ENCODE peak calls at places on chromosomes 13 and 19, in ten cellular contexts. One of them, this sample, is unnamed.
A peak's percentile ranks its signal among the peaks of the same experiment; 100 is the strongest.

GRCh38 chr13:41546372-41547252 is 89.3 kb downstream of the RGCC start:
- DNase-seq in K562: no peak
- DNase-seq in testis: no peak
- DNase-seq in spleen: no peak
- DNase-seq in ovary: no peak
- DNase-seq in adrenal gland: no peak
- DNase-seq in IMR-90: peak; percentile 89
- DNase-seq in uterus: no peak
- DNase-seq in tibial nerve: no peak
- DNase-seq in HepG2: peak; percentile 21
- DNase-seq in this sample: no peak

GRCh38 chr19:39409207-39409885 is 2.7 kb downstream of the ZFP36 start:
- DNase-seq in testis: peak; percentile 90
- DNase-seq in adrenal gland: peak; percentile 84
- DNase-seq in tibial nerve: peak; percentile 89
- DNase-seq in IMR-90: peak; percentile 61
- DNase-seq in HepG2: peak; percentile 61
- DNase-seq in uterus: peak; percentile 94
- DNase-seq in ovary: peak; percentile 91
- DNase-seq in K562: peak; percentile 66
- DNase-seq in spleen: peak; percentile 98
- DNase-seq in this sample: peak; percentile 92

GRCh38 chr19:2717638-2718541 is 3.3 kb downstream of the DIRAS1 start:
- DNase-seq in uterus: no peak
- DNase-seq in IMR-90: no peak
- DNase-seq in testis: no peak
- DNase-seq in ovary: no peak
- DNase-seq in spleen: no peak
- DNase-seq in HepG2: no peak
- DNase-seq in adrenal gland: peak; percentile 16
- DNase-seq in K562: no peak
- DNase-seq in tibial nerve: no peak
- DNase-seq in this sample: no peak

GRCh38 chr19:2015611-2015950 is at the start of gene BTBD2:
- DNase-seq in K562: no peak
- DNase-seq in adrenal gland: peak; percentile 74
- DNase-seq in ovary: peak; percentile 84
- DNase-seq in uterus: peak; percentile 78
- DNase-seq in testis: peak; percentile 50
- DNase-seq in HepG2: no peak
- DNase-seq in IMR-90: peak; percentile 84
- DNase-seq in tibial nerve: peak; percentile 52
- DNase-seq in spleen: no peak
- DNase-seq in this sample: no peak

GRCh38 chr13:76641056-76641455 is 245.1 kb downstream of the KCTD12 start:
- DNase-seq in K562: no peak
- DNase-seq in IMR-90: no peak
- DNase-seq in adrenal gland: no peak
- DNase-seq in spleen: no peak
- DNase-seq in ovary: no peak
- DNase-seq in HepG2: no peak
- DNase-seq in tibial nerve: no peak
- DNase-seq in uterus: no peak
- DNase-seq in testis: no peak
- DNase-seq in this sample: no peak

GRCh38 chr13:40207110-40207478 is 459.3 kb downstream of the FOXO1 start:
- DNase-seq in testis: no peak
- DNase-seq in adrenal gland: no peak
- DNase-seq in IMR-90: no peak
- DNase-seq in spleen: no peak
- DNase-seq in uterus: no peak
- DNase-seq in ovary: no peak
- DNase-seq in tibial nerve: no peak
- DNase-seq in HepG2: no peak
- DNase-seq in K562: no peak
- DNase-seq in this sample: no peak

GRCh38 chr13:26914624-26915023 is 154.0 kb upstream of the GPR12 start:
- DNase-seq in tibial nerve: no peak
- DNase-seq in ovary: no peak
- DNase-seq in adrenal gland: no peak
- DNase-seq in K562: no peak
- DNase-seq in IMR-90: no peak
- DNase-seq in uterus: no peak
- DNase-seq in HepG2: no peak
- DNase-seq in spleen: no peak
- DNase-seq in testis: no peak
- DNase-seq in this sample: peak; percentile 40

GRCh38 chr13:85431720-85432119 is 367.5 kb downstream of the SLITRK6 start:
- DNase-seq in HepG2: no peak
- DNase-seq in ovary: no peak
- DNase-seq in spleen: no peak
- DNase-seq in testis: no peak
- DNase-seq in adrenal gland: no peak
- DNase-seq in K562: no peak
- DNase-seq in uterus: no peak
- DNase-seq in IMR-90: no peak
- DNase-seq in tibial nerve: no peak
- DNase-seq in this sample: no peak

GRCh38 chr13:67416047-67416925 is 186.2 kb upstream of the PCDH9 start:
- DNase-seq in testis: peak; percentile 58
- DNase-seq in spleen: no peak
- DNase-seq in adrenal gland: no peak
- DNase-seq in ovary: no peak
- DNase-seq in IMR-90: peak; percentile 29
- DNase-seq in K562: no peak
- DNase-seq in uterus: no peak
- DNase-seq in HepG2: peak; percentile 4
- DNase-seq in tibial nerve: no peak
- DNase-seq in this sample: no peak

GRCh38 chr19:58353717-58354477 is 605 bp upstream of the A1BG start:
- DNase-seq in spleen: no peak
- DNase-seq in adrenal gland: no peak
- DNase-seq in IMR-90: no peak
- DNase-seq in HepG2: no peak
- DNase-seq in testis: no peak
- DNase-seq in K562: no peak
- DNase-seq in uterus: no peak
- DNase-seq in tibial nerve: no peak
- DNase-seq in ovary: no peak
- DNase-seq in this sample: no peak

GRCh38 chr19:7772752-7773291 is 9.8 kb downstream of the CLEC4M start:
- DNase-seq in ovary: no peak
- DNase-seq in tibial nerve: no peak
- DNase-seq in uterus: no peak
- DNase-seq in IMR-90: no peak
- DNase-seq in adrenal gland: no peak
- DNase-seq in spleen: no peak
- DNase-seq in HepG2: no peak
- DNase-seq in testis: no peak
- DNase-seq in K562: no peak
- DNase-seq in this sample: no peak

GRCh38 chr19:52248256-52248655 is 21.1 kb upstream of the ZNF766 start:
- DNase-seq in uterus: no peak
- DNase-seq in K562: no peak
- DNase-seq in ovary: peak; percentile 49
- DNase-seq in tibial nerve: peak; percentile 69
- DNase-seq in IMR-90: peak; percentile 33
- DNase-seq in adrenal gland: no peak
- DNase-seq in testis: peak; percentile 72
- DNase-seq in spleen: peak; percentile 77
- DNase-seq in HepG2: peak; percentile 40
- DNase-seq in this sample: no peak

GRCh38 chr13:29754486-29754806 is 96.0 kb downstream of the UBL3 start:
- DNase-seq in uterus: no peak
- DNase-seq in spleen: no peak
- DNase-seq in tibial nerve: no peak
- DNase-seq in testis: no peak
- DNase-seq in adrenal gland: no peak
- DNase-seq in K562: no peak
- DNase-seq in ovary: no peak
- DNase-seq in HepG2: peak; percentile 47
- DNase-seq in IMR-90: peak; percentile 61
- DNase-seq in this sample: no peak

GRCh38 chr19:49335071-49335783 is at the start of gene CD37:
- DNase-seq in tibial nerve: no peak
- DNase-seq in IMR-90: no peak
- DNase-seq in spleen: peak; percentile 90
- DNase-seq in HepG2: no peak
- DNase-seq in testis: no peak
- DNase-seq in K562: peak; percentile 40
- DNase-seq in adrenal gland: peak; percentile 14
- DNase-seq in uterus: no peak
- DNase-seq in ovary: no peak
- DNase-seq in this sample: peak; percentile 86
- H3K4me3 ChIP-seq in tibial nerve: no peak within 1 kb of the TSS
- H3K4me3 ChIP-seq in IMR-90: no peak within 1 kb of the TSS
- H3K4me3 ChIP-seq in spleen: peak within 1 kb of the TSS; percentile 58
- H3K4me3 ChIP-seq in HepG2: no peak within 1 kb of the TSS
- H3K4me3 ChIP-seq in testis: no peak within 1 kb of the TSS
- H3K4me3 ChIP-seq in K562: peak within 1 kb of the TSS; percentile 27
- H3K4me3 ChIP-seq in adrenal gland: no peak within 1 kb of the TSS
- H3K4me3 ChIP-seq in uterus: no peak within 1 kb of the TSS
- H3K4me3 ChIP-seq in ovary: no peak within 1 kb of the TSS
- H3K4me3 ChIP-seq in this sample: peak within 1 kb of the TSS; percentile 3

GRCh38 chr19:50324331-50324730 is 4.8 kb downstream of the KCNC3 start:
- DNase-seq in adrenal gland: no peak
- DNase-seq in testis: no peak
- DNase-seq in uterus: no peak
- DNase-seq in K562: no peak
- DNase-seq in ovary: no peak
- DNase-seq in IMR-90: no peak
- DNase-seq in HepG2: no peak
- DNase-seq in spleen: no peak
- DNase-seq in tibial nerve: no peak
- DNase-seq in this sample: no peak
- TF ChIP-seq POLR2A in adrenal gland: no peak
- TF ChIP-seq POLR2A in testis: no peak
- TF ChIP-seq POLR2A in uterus: no peak
- TF ChIP-seq POLR2A in K562: no peak
- TF ChIP-seq POLR2A in ovary: no peak
- TF ChIP-seq POLR2A in IMR-90: no peak
- TF ChIP-seq POLR2A in HepG2: no peak
- TF ChIP-seq POLR2A in spleen: no peak
- TF ChIP-seq POLR2A in tibial nerve: no peak
- TF ChIP-seq POLR2A in this sample: no peak

GRCh38 chr19:31361728-31362127 is 12.5 kb upstream of the TSHZ3 start:
- DNase-seq in ovary: no peak
- DNase-seq in testis: no peak
- DNase-seq in HepG2: no peak
- DNase-seq in tibial nerve: no peak
- DNase-seq in adrenal gland: no peak
- DNase-seq in uterus: no peak
- DNase-seq in IMR-90: no peak
- DNase-seq in spleen: no peak
- DNase-seq in K562: no peak
- DNase-seq in this sample: no peak

GRCh38 chr19:31364956-31365355 is 15.7 kb upstream of the TSHZ3 start:
- DNase-seq in uterus: no peak
- DNase-seq in testis: no peak
- DNase-seq in spleen: no peak
- DNase-seq in ovary: no peak
- DNase-seq in tibial nerve: no peak
- DNase-seq in adrenal gland: no peak
- DNase-seq in K562: no peak
- DNase-seq in HepG2: no peak
- DNase-seq in IMR-90: no peak
- DNase-seq in this sample: no peak
- TF ChIP-seq CTCF in uterus: no peak
- TF ChIP-seq CTCF in testis: no peak
- TF ChIP-seq CTCF in spleen: no peak
- TF ChIP-seq CTCF in ovary: no peak
- TF ChIP-seq CTCF in tibial nerve: no peak
- TF ChIP-seq CTCF in adrenal gland: no peak
- TF ChIP-seq CTCF in K562: no peak
- TF ChIP-seq CTCF in HepG2: no peak
- TF ChIP-seq CTCF in IMR-90: peak; percentile 5
- TF ChIP-seq CTCF in this sample: no peak

DNA sequence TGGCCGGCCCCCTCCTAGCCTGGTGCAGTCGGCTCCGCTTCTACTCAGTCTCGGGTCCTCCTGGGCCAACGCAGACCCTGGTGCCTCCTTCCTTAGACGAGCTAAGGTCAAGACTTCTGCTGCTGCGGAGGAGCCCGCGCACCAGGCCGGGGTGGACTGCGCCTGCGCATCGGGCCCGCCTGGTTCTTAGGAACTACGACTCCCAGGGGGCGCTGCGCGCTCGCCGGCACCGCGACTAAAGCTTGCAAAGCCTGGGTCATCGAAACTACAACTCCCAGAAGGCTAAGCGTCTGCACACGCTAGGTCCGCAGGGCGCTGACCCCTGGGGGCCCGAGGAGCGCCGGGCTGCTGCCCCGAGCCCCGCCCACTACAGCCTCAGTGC is at the start of gene ZNF835:
- DNase-seq in testis: peak; percentile 98
- DNase-seq in adrenal gland: peak; percentile 96
- DNase-seq in ovary: peak; percentile 97
- DNase-seq in tibial nerve: peak; percentile 85
- DNase-seq in uterus: peak; percentile 94
- DNase-seq in spleen: peak; percentile 94
- DNase-seq in HepG2: no peak
- DNase-seq in K562: no peak
- DNase-seq in IMR-90: no peak
- DNase-seq in this sample: peak; percentile 96
- H3K4me3 ChIP-seq in testis: peak within 1 kb of the TSS; percentile 62
- H3K4me3 ChIP-seq in adrenal gland: peak within 1 kb of the TSS; percentile 95
- H3K4me3 ChIP-seq in ovary: peak within 1 kb of the TSS; percentile 64
- H3K4me3 ChIP-seq in tibial nerve: peak within 1 kb of the TSS; percentile 47
- H3K4me3 ChIP-seq in uterus: peak within 1 kb of the TSS; percentile 66
- H3K4me3 ChIP-seq in spleen: peak within 1 kb of the TSS; percentile 63
- H3K4me3 ChIP-seq in HepG2: no peak within 1 kb of the TSS
- H3K4me3 ChIP-seq in K562: no peak within 1 kb of the TSS
- H3K4me3 ChIP-seq in IMR-90: no peak within 1 kb of the TSS
- H3K4me3 ChIP-seq in this sample: peak within 1 kb of the TSS; percentile 46

GRCh38 chr19:10086032-10086903 is at the start of gene SHFL:
- DNase-seq in K562: peak; percentile 94
- DNase-seq in ovary: peak; percentile 84
- DNase-seq in uterus: peak; percentile 72
- DNase-seq in tibial nerve: peak; percentile 50
- DNase-seq in testis: peak; percentile 64
- DNase-seq in HepG2: peak; percentile 40
- DNase-seq in adrenal gland: peak; percentile 79
- DNase-seq in spleen: peak; percentile 96
- DNase-seq in IMR-90: peak; percentile 45
- DNase-seq in this sample: no peak
- TF ChIP-seq POLR2A in K562: peak; percentile 38
- TF ChIP-seq POLR2A in ovary: no peak
- TF ChIP-seq POLR2A in uterus: peak; percentile 68
- TF ChIP-seq POLR2A in tibial nerve: no peak
- TF ChIP-seq POLR2A in testis: no peak
- TF ChIP-seq POLR2A in HepG2: no peak
- TF ChIP-seq POLR2A in adrenal gland: no peak
- TF ChIP-seq POLR2A in spleen: no peak
- TF ChIP-seq POLR2A in IMR-90: peak; percentile 23
- TF ChIP-seq POLR2A in this sample: no peak

GRCh38 chr13:51518847-51519246 is 65.4 kb upstream of the WDFY2 start:
- DNase-seq in uterus: no peak
- DNase-seq in spleen: no peak
- DNase-seq in HepG2: no peak
- DNase-seq in tibial nerve: no peak
- DNase-seq in K562: no peak
- DNase-seq in adrenal gland: no peak
- DNase-seq in IMR-90: peak; percentile 40
- DNase-seq in ovary: no peak
- DNase-seq in testis: no peak
- DNase-seq in this sample: no peak
- TF ChIP-seq CTCF in uterus: no peak
- TF ChIP-seq CTCF in spleen: no peak
- TF ChIP-seq CTCF in HepG2: no peak
- TF ChIP-seq CTCF in tibial nerve: no peak
- TF ChIP-seq CTCF in K562: no peak
- TF ChIP-seq CTCF in adrenal gland: no peak
- TF ChIP-seq CTCF in IMR-90: no peak
- TF ChIP-seq CTCF in ovary: no peak
- TF ChIP-seq CTCF in testis: no peak
- TF ChIP-seq CTCF in this sample: no peak